ENCODE peak calls at places on chromosomes 11 and 22, in five cellular contexts. P, Y, K, J and A are unnamed samples.

GRCh38 chr22:42692239-42693054 is 28.2 kb downstream of the A4GALT start:
- DNase-seq in P (peak), Y (no peak), K (no peak), J (no peak), A (peak)

GRCh38 chr11:71499125-71499524 is 27.9 kb upstream of the KRTAP5-7 start:
- DNase-seq in P (no peak), Y (no peak), K (no peak), J (no peak), A (no peak)

GRCh38 chr11:111976614-111977140 is 39.5 kb downstream of the DIXDC1 start:
- DNase-seq in P (no peak), Y (peak), K (no peak), J (peak), A (peak)

GRCh38 chr11:116478205-116478604 is 294.6 kb downstream of the BUD13 start:
- DNase-seq in P (no peak), Y (no peak), K (no peak), J (no peak), A (no peak)

GRCh38 chr11:35163707-35164496 is 24.9 kb downstream of the CD44 start:
- DNase-seq in P (peak), Y (no peak), K (peak), J (no peak), A (no peak)

GRCh38 chr11:121645596-121645995 is 192.8 kb upstream of the SORL1-AS1 start:
- DNase-seq in P (no peak), Y (no peak), K (no peak), J (no peak), A (no peak)

GRCh38 chr11:12698049-12698448 is 23.8 kb downstream of the TEAD1 start:
- DNase-seq in P (no peak), Y (no peak), K (no peak), J (no peak), A (no peak)

GRCh38 chr11:67539588-67539987 is 16.3 kb upstream of the CABP2 start:
- DNase-seq in P (no peak), Y (no peak), K (no peak), J (no peak), A (no peak)

GRCh38 chr22:49962751-49963646 is 2.4 kb downstream of the PIM3 start:
- DNase-seq in P (no peak), Y (no peak), K (no peak), J (no peak), A (peak)

GRCh38 chr22:44845191-44845590 is 92.8 kb downstream of the ARHGAP8 start:
- DNase-seq in P (no peak), Y (no peak), K (no peak), J (no peak), A (peak)

GRCh38 chr11:82270870-82271269 is 462.8 kb downstream of the FAM181B start:
- DNase-seq in P (no peak), Y (no peak), K (no peak), J (no peak), A (no peak)

GRCh38 chr22:17960695-17961442 is 63.5 kb downstream of the MICAL3 start:
- DNase-seq in P (no peak), Y (no peak), K (no peak), J (no peak), A (peak)

GRCh38 chr11:134388590-134388989 is 23.5 kb downstream of the B3GAT1 start:
- DNase-seq in P (no peak), Y (no peak), K (no peak), J (no peak), A (no peak)

GRCh38 chr11:103800406-103801114 is 235.9 kb upstream of the DDI1 start:
- DNase-seq in P (no peak), Y (no peak), K (no peak), J (no peak), A (no peak)

GRCh38 chr11:67468056-67468455 is 995 bp downstream of the TMEM134 start:
- DNase-seq in P (no peak), Y (peak), K (no peak), J (peak), A (peak)

GRCh38 chr11:76327756-76328388 is 53.1 kb downstream of the THAP12 start:
- DNase-seq in P (no peak), Y (no peak), K (no peak), J (no peak), A (no peak)

GRCh38 chr11:112617977-112618829 is 343.0 kb upstream of the NCAM1 start:
- DNase-seq in P (no peak), Y (no peak), K (no peak), J (no peak), A (no peak)

GRCh38 chr11:45163956-45164575 is 17.6 kb downstream of the PRDM11 start:
- DNase-seq in P (no peak), Y (no peak), K (no peak), J (no peak), A (no peak)

GRCh38 chr11:70710192-70710965 is 312.1 kb downstream of the CTTN start:
- DNase-seq in P (no peak), Y (no peak), K (no peak), J (no peak), A (no peak)

GRCh38 chr11:1797391-1798125 is 33.8 kb upstream of the CTSD start:
- DNase-seq in P (no peak), Y (no peak), K (no peak), J (no peak), A (no peak)

GRCh38 chr11:10743354-10744035 is 7.6 kb upstream of the CTR9 start:
- DNase-seq in P (peak), Y (no peak), K (peak), J (no peak), A (no peak)

GRCh38 chr11:94525933-94526332 is 13.7 kb downstream of the C11orf97 start:
- DNase-seq in P (no peak), Y (no peak), K (no peak), J (peak), A (peak)

GRCh38 chr11:30545507-30545906 is 40.6 kb downstream of the MPPED2 start:
- DNase-seq in P (no peak), Y (no peak), K (no peak), J (no peak), A (no peak)

GRCh38 chr11:71294846-71295600 is 42.6 kb upstream of the SHANK2 start:
- DNase-seq in P (no peak), Y (no peak), K (no peak), J (no peak), A (no peak)

DNA sequence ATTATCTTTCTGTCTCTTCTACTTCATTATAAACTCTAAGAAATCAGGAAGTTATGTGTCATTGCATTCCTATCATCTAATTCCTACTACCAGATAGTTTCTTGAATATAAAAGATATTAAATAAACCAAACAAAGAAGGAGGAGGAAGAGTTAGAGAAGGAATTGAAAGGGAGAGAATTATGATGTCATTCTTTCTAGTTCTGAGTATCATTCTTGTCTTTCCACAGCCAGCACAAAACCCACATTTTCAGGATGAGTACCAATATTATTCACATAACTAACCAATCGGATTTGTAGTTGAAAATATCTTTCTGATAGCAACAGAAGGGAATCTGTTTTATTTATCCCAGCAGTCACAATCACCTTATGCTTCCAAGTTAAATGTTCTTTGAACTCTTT is 13.3 kb downstream of the MS4A13 start:
- DNase-seq in P (no peak), Y (no peak), K (no peak), J (no peak), A (no peak)
- H3K27ac ChIP-seq in P (no peak), Y (no peak), K (no peak), J (no peak), A (no peak)

DNA sequence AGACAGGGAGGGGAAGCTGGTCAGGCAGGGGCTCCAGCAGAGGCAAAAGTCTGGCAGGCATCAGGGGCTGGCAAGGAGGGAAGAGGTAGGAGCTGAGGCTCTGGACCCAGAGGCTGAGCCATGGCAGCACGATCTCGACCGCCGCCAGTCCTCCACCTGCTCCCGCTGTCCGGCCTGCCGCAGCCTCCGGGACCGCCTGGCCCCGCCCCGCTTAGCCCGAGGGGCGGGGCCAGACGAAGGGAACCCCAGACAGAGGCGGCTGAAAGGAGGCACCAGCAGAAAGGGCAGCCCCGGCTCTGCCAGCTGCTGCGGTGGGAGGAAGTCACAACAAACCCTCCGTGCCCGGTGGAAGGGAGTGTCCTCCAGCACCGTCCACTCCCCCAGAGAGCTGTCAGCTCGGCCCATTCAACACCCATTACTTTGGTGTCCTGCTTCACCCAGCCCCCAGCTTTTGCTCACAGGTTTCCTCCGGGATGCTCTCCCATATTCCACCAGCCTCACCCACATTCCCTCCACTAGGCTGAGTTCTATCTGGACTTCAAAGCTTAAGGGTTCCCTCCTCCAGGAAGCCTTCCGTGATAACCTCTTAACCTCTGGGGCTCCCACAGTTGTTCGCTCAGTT is at the start of gene MFNG:
- DNase-seq in P (peak), Y (peak), K (peak), J (peak), A (peak)
- TF ChIP-seq CTCF in P (peak), Y (no peak), K (no peak), J (no peak), A (no peak)

GRCh38 chr11:127864861-127865260 is 722.5 kb downstream of the ETS1 start:
- DNase-seq in P (no peak), Y (no peak), K (no peak), J (no peak), A (no peak)

GRCh38 chr11:127862406-127862805 is 725.0 kb downstream of the ETS1 start:
- DNase-seq in P (no peak), Y (peak), K (no peak), J (peak), A (no peak)

GRCh38 chr11:127859941-127860354 is 727.4 kb downstream of the ETS1 start:
- DNase-seq in P (no peak), Y (no peak), K (no peak), J (peak), A (no peak)
- H3K27ac ChIP-seq in P (no peak), Y (no peak), K (no peak), J (no peak), A (no peak)

GRCh38 chr22:30245985-30246901 is at the start of gene LIF:
- DNase-seq in P (peak), Y (peak), K (peak), J (no peak), A (no peak)
- TF ChIP-seq CTCF in P (peak), Y (peak), K (peak), J (no peak), A (no peak)

GRCh38 chr22:19737846-19738663 is 14.7 kb downstream of the GP1BB start:
- DNase-seq in P (no peak), Y (no peak), K (no peak), J (no peak), A (no peak)
- H3K27ac ChIP-seq in P (no peak), Y (no peak), K (no peak), J (no peak), A (no peak)